ENCODE peak calls at places on chromosomes 6 and 20, in five cellular contexts. One of them, this sample, is unnamed.

GRCh38 chr20:45037050-45037449 is 63.9 kb downstream of the KCNS1 start:
- DNase-seq in PC-9: no peak
- DNase-seq in fibroblast of lung: peak
- DNase-seq in endothelial cell of umbilical vein: peak
- DNase-seq in GM23338: no peak
- DNase-seq in this sample: no peak

GRCh38 chr6:100880149-100880900 is 804 bp downstream of the ASCC3 start:
- DNase-seq in PC-9: no peak
- DNase-seq in fibroblast of lung: peak
- DNase-seq in endothelial cell of umbilical vein: peak
- DNase-seq in GM23338: no peak
- DNase-seq in this sample: peak

GRCh38 chr6:131134950-131135243 is 370 bp upstream of the AKAP7 start:
- DNase-seq in PC-9: no peak
- DNase-seq in fibroblast of lung: no peak
- DNase-seq in endothelial cell of umbilical vein: no peak
- DNase-seq in GM23338: no peak
- DNase-seq in this sample: no peak

GRCh38 chr20:4465855-4466545 is 255.7 kb upstream of the PRND start:
- DNase-seq in PC-9: no peak
- DNase-seq in fibroblast of lung: peak
- DNase-seq in endothelial cell of umbilical vein: no peak
- DNase-seq in GM23338: no peak
- DNase-seq in this sample: no peak

GRCh38 chr6:112337209-112337638 is 9.9 kb upstream of the RFPL4B start:
- DNase-seq in PC-9: peak
- DNase-seq in fibroblast of lung: peak
- DNase-seq in endothelial cell of umbilical vein: peak
- DNase-seq in GM23338: peak
- DNase-seq in this sample: peak

GRCh38 chr6:163373240-163373639 is 41.3 kb upstream of the QKI start:
- DNase-seq in PC-9: no peak
- DNase-seq in fibroblast of lung: no peak
- DNase-seq in endothelial cell of umbilical vein: no peak
- DNase-seq in GM23338: no peak
- DNase-seq in this sample: no peak

GRCh38 chr6:162409986-162410715 is 317.4 kb downstream of the PRKN start:
- DNase-seq in PC-9: no peak
- DNase-seq in fibroblast of lung: no peak
- DNase-seq in endothelial cell of umbilical vein: no peak
- DNase-seq in GM23338: peak
- DNase-seq in this sample: no peak

GRCh38 chr6:72856801-72857200 is 234.9 kb downstream of the KCNQ5 start:
- DNase-seq in PC-9: no peak
- DNase-seq in fibroblast of lung: no peak
- DNase-seq in endothelial cell of umbilical vein: no peak
- DNase-seq in GM23338: peak
- DNase-seq in this sample: no peak

GRCh38 chr6:1630212-1630770 is 20.6 kb downstream of the FOXC1 start:
- DNase-seq in PC-9: no peak
- DNase-seq in fibroblast of lung: no peak
- DNase-seq in endothelial cell of umbilical vein: no peak
- DNase-seq in GM23338: no peak
- DNase-seq in this sample: no peak

GRCh38 chr6:11013671-11014070 is 30.4 kb downstream of the ELOVL2 start:
- DNase-seq in PC-9: no peak
- DNase-seq in fibroblast of lung: no peak
- DNase-seq in endothelial cell of umbilical vein: no peak
- DNase-seq in GM23338: peak
- DNase-seq in this sample: no peak

GRCh38 chr20:38651562-38651961 is 50.0 kb downstream of the ARHGAP40 start:
- DNase-seq in PC-9: no peak
- DNase-seq in fibroblast of lung: no peak
- DNase-seq in endothelial cell of umbilical vein: no peak
- DNase-seq in GM23338: no peak
- DNase-seq in this sample: no peak

GRCh38 chr6:148830614-148831013 is 83.8 kb downstream of the UST start:
- DNase-seq in PC-9: no peak
- DNase-seq in fibroblast of lung: no peak
- DNase-seq in endothelial cell of umbilical vein: no peak
- DNase-seq in GM23338: no peak
- DNase-seq in this sample: no peak

GRCh38 chr20:40945754-40946451 is 82.7 kb upstream of the TOP1 start:
- DNase-seq in PC-9: peak
- DNase-seq in fibroblast of lung: peak
- DNase-seq in endothelial cell of umbilical vein: peak
- DNase-seq in GM23338: peak
- DNase-seq in this sample: peak

GRCh38 chr6:147322299-147323162 is 118.3 kb downstream of the STXBP5 start:
- DNase-seq in PC-9: no peak
- DNase-seq in fibroblast of lung: no peak
- DNase-seq in endothelial cell of umbilical vein: peak
- DNase-seq in GM23338: no peak
- DNase-seq in this sample: no peak

GRCh38 chr6:12391472-12391871 is 101.3 kb downstream of the EDN1 start:
- DNase-seq in PC-9: no peak
- DNase-seq in fibroblast of lung: no peak
- DNase-seq in endothelial cell of umbilical vein: no peak
- DNase-seq in GM23338: no peak
- DNase-seq in this sample: no peak

GRCh38 chr20:3218307-3218988 is 9.2 kb downstream of the ITPA start:
- DNase-seq in PC-9: peak
- DNase-seq in fibroblast of lung: no peak
- DNase-seq in endothelial cell of umbilical vein: peak
- DNase-seq in GM23338: peak
- DNase-seq in this sample: peak

GRCh38 chr6:117473401-117473800 is 9.1 kb upstream of the DCBLD1 start:
- DNase-seq in PC-9: no peak
- DNase-seq in fibroblast of lung: no peak
- DNase-seq in endothelial cell of umbilical vein: no peak
- DNase-seq in GM23338: no peak
- DNase-seq in this sample: no peak

GRCh38 chr6:117469356-117469755 is 13.1 kb upstream of the DCBLD1 start:
- DNase-seq in PC-9: no peak
- DNase-seq in fibroblast of lung: no peak
- DNase-seq in endothelial cell of umbilical vein: no peak
- DNase-seq in GM23338: no peak
- DNase-seq in this sample: no peak

GRCh38 chr6:117467876-117468275 is 14.6 kb upstream of the DCBLD1 start:
- DNase-seq in PC-9: no peak
- DNase-seq in fibroblast of lung: no peak
- DNase-seq in endothelial cell of umbilical vein: no peak
- DNase-seq in GM23338: no peak
- DNase-seq in this sample: no peak

GRCh38 chr6:117472667-117473066 is 9.8 kb upstream of the DCBLD1 start:
- DNase-seq in PC-9: no peak
- DNase-seq in fibroblast of lung: no peak
- DNase-seq in endothelial cell of umbilical vein: no peak
- DNase-seq in GM23338: no peak
- DNase-seq in this sample: no peak

DNA sequence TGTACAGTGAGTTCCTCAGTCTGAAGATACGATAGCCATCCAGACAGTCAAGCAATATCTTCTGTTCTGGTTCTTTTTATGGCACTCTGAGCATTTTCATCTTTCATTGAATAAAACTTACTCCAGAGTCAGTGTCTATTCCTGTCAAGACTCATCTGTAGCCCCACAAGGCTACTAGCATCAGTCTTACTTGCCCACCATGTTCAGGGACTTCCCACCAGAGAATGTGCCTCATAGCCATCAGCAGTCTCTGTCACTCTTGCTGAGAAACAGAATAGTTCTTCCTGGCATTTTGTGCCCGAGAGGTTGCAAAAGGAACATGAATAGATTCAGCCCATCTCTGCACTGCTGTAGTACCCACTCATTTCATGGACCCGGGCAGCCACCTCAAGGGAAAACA is 12.7 kb upstream of the DCBLD1 start:
- DNase-seq in PC-9: no peak
- DNase-seq in fibroblast of lung: no peak
- DNase-seq in endothelial cell of umbilical vein: no peak
- DNase-seq in GM23338: no peak
- DNase-seq in this sample: no peak
- TF ChIP-seq EZH2 in PC-9: no peak
- TF ChIP-seq EZH2 in fibroblast of lung: no peak
- TF ChIP-seq EZH2 in endothelial cell of umbilical vein: no peak
- TF ChIP-seq EZH2 in GM23338: no peak
- TF ChIP-seq EZH2 in this sample: no peak

DNA sequence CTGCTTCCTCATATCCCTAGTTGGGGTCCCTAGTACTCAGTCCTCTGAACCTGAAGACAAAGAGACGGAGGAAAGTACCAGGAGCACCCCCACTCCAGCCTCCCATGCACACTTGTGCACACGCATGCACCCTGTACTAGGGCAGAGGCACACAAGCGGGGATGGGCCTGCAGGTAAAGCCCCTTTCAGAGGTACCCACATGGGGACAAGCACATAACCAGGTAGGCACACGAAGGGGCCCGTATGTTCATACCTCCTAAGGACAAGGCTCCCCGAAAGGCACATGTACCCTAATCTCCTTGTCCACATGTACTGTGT is 1.1 kb downstream of the TMEM151B start:
- DNase-seq in PC-9: no peak
- DNase-seq in fibroblast of lung: no peak
- DNase-seq in endothelial cell of umbilical vein: no peak
- DNase-seq in GM23338: no peak
- DNase-seq in this sample: no peak
- H3K4me3 ChIP-seq in PC-9: no peak
- H3K4me3 ChIP-seq in fibroblast of lung: no peak
- H3K4me3 ChIP-seq in endothelial cell of umbilical vein: no peak
- H3K4me3 ChIP-seq in GM23338: peak
- H3K4me3 ChIP-seq in this sample: no peak

GRCh38 chr20:21395039-21395665 is 2.2 kb downstream of the NKX2-4 start:
- DNase-seq in PC-9: no peak
- DNase-seq in fibroblast of lung: no peak
- DNase-seq in endothelial cell of umbilical vein: peak
- DNase-seq in GM23338: no peak
- DNase-seq in this sample: no peak

GRCh38 chr20:21394120-21394519 is 3.2 kb downstream of the NKX2-4 start:
- DNase-seq in PC-9: no peak
- DNase-seq in fibroblast of lung: no peak
- DNase-seq in endothelial cell of umbilical vein: peak
- DNase-seq in GM23338: no peak
- DNase-seq in this sample: no peak

GRCh38 chr20:21396921-21397340 is 395 bp downstream of the NKX2-4 start:
- DNase-seq in PC-9: no peak
- DNase-seq in fibroblast of lung: no peak
- DNase-seq in endothelial cell of umbilical vein: no peak
- DNase-seq in GM23338: peak
- DNase-seq in this sample: peak

GRCh38 chr20:21396045-21396893 is 1.1 kb downstream of the NKX2-4 start:
- DNase-seq in PC-9: no peak
- DNase-seq in fibroblast of lung: no peak
- DNase-seq in endothelial cell of umbilical vein: peak
- DNase-seq in GM23338: peak
- DNase-seq in this sample: peak

DNA sequence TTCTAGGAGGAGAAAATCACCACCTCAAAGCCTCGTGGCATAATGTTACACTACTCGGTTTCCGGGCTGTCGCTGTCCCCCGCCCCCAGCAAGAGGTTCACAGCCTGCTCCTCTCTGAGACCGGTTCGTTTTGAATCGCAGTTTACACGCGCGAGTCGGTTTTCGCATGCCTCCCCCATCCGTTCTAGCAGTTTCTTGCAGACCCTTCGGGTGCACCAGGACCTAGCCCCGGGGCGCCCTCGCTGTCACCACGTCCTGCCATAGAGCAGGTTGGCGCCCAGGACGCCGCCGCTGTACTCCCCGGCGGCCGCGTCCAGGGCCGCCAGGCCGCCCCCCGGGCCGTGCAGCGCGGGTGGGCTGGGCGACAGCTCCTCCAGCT is 1.7 kb downstream of the NKX2-4 start:
- DNase-seq in PC-9: no peak
- DNase-seq in fibroblast of lung: peak
- DNase-seq in endothelial cell of umbilical vein: no peak
- DNase-seq in GM23338: peak
- DNase-seq in this sample: peak
- TF ChIP-seq EZH2 in PC-9: no peak
- TF ChIP-seq EZH2 in fibroblast of lung: peak
- TF ChIP-seq EZH2 in endothelial cell of umbilical vein: peak
- TF ChIP-seq EZH2 in GM23338: peak
- TF ChIP-seq EZH2 in this sample: peak

GRCh38 chr20:9066196-9066595 is 2.7 kb upstream of the PLCB4 start:
- DNase-seq in PC-9: no peak
- DNase-seq in fibroblast of lung: no peak
- DNase-seq in endothelial cell of umbilical vein: no peak
- DNase-seq in GM23338: no peak
- DNase-seq in this sample: no peak
- H3K4me3 ChIP-seq in PC-9: no peak
- H3K4me3 ChIP-seq in fibroblast of lung: no peak
- H3K4me3 ChIP-seq in endothelial cell of umbilical vein: no peak
- H3K4me3 ChIP-seq in GM23338: no peak
- H3K4me3 ChIP-seq in this sample: no peak

GRCh38 chr20:22578221-22579118 is 5.9 kb downstream of the FOXA2 start:
- DNase-seq in PC-9: no peak
- DNase-seq in fibroblast of lung: no peak
- DNase-seq in endothelial cell of umbilical vein: no peak
- DNase-seq in GM23338: no peak
- DNase-seq in this sample: peak
- TF ChIP-seq EZH2 in PC-9: no peak
- TF ChIP-seq EZH2 in fibroblast of lung: peak
- TF ChIP-seq EZH2 in endothelial cell of umbilical vein: peak
- TF ChIP-seq EZH2 in GM23338: peak
- TF ChIP-seq EZH2 in this sample: peak

GRCh38 chr20:60650087-60650486 is 602.0 kb upstream of the CDH4 start:
- DNase-seq in PC-9: no peak
- DNase-seq in fibroblast of lung: no peak
- DNase-seq in endothelial cell of umbilical vein: no peak
- DNase-seq in GM23338: no peak
- DNase-seq in this sample: no peak
- H3K4me3 ChIP-seq in PC-9: no peak
- H3K4me3 ChIP-seq in fibroblast of lung: no peak
- H3K4me3 ChIP-seq in endothelial cell of umbilical vein: no peak
- H3K4me3 ChIP-seq in GM23338: no peak
- H3K4me3 ChIP-seq in this sample: no peak

GRCh38 chr6:158666637-158667359 is 16.9 kb downstream of the SYTL3 start:
- DNase-seq in PC-9: peak
- DNase-seq in fibroblast of lung: peak
- DNase-seq in endothelial cell of umbilical vein: no peak
- DNase-seq in GM23338: no peak
- DNase-seq in this sample: no peak

GRCh38 chr6:158661156-158661555 is 11.3 kb downstream of the SYTL3 start:
- DNase-seq in PC-9: no peak
- DNase-seq in fibroblast of lung: no peak
- DNase-seq in endothelial cell of umbilical vein: no peak
- DNase-seq in GM23338: peak
- DNase-seq in this sample: no peak

GRCh38 chr6:158665332-158665731 is 15.5 kb downstream of the SYTL3 start:
- DNase-seq in PC-9: no peak
- DNase-seq in fibroblast of lung: no peak
- DNase-seq in endothelial cell of umbilical vein: no peak
- DNase-seq in GM23338: no peak
- DNase-seq in this sample: no peak

GRCh38 chr6:158662607-158663464 is 13.0 kb downstream of the SYTL3 start:
- DNase-seq in PC-9: no peak
- DNase-seq in fibroblast of lung: peak
- DNase-seq in endothelial cell of umbilical vein: no peak
- DNase-seq in GM23338: no peak
- DNase-seq in this sample: no peak

GRCh38 chr6:158663465-158664167 is 13.8 kb downstream of the SYTL3 start:
- DNase-seq in PC-9: no peak
- DNase-seq in fibroblast of lung: no peak
- DNase-seq in endothelial cell of umbilical vein: no peak
- DNase-seq in GM23338: peak
- DNase-seq in this sample: no peak
- TF ChIP-seq EZH2 in PC-9: no peak
- TF ChIP-seq EZH2 in fibroblast of lung: no peak
- TF ChIP-seq EZH2 in endothelial cell of umbilical vein: no peak
- TF ChIP-seq EZH2 in GM23338: no peak
- TF ChIP-seq EZH2 in this sample: no peak

This sample was measured in hepatocyte.